ENCODE peak calls at places on chromosomes 7 and 10, in five cellular contexts. H is brain microvascular endothelial cell, L is colonic mucosa, R is HT1080, A is neural crest cell. Y is an unnamed sample.

GRCh38 chr10:44353721-44354120 is 31.2 kb downstream of the CXCL12 start:
- DNase-seq in A (no peak), L (no peak), H (no peak), R (no peak), Y (no peak)

GRCh38 chr7:91047636-91048035 is 216.6 kb upstream of the FZD1 start:
- DNase-seq in H (no peak), R (no peak), L (no peak), A (no peak), Y (no peak)

GRCh38 chr7:84949501-84949900 is 237.4 kb downstream of the SEMA3D start:
- DNase-seq in L (no peak), R (no peak), H (no peak), A (no peak), Y (no peak)

GRCh38 chr10:75845538-75845937 is 414.1 kb downstream of the LRMDA start:
- DNase-seq in H (no peak), R (no peak), A (no peak), L (no peak), Y (no peak)

GRCh38 chr7:374706-375490 is 84.9 kb downstream of the FOXL3 start:
- DNase-seq in R (no peak), L (peak; percentile 12), H (no peak), A (no peak), Y (no peak)

GRCh38 chr10:36003688-36004087 is 361.6 kb upstream of the FZD8 start:
- DNase-seq in A (no peak), R (no peak), L (no peak), H (no peak), Y (no peak)

GRCh38 chr7:43782768-43783555 is 24.5 kb downstream of the BLVRA start:
- DNase-seq in L (no peak), H (no peak), A (no peak), R (no peak), Y (no peak)

GRCh38 chr10:77296534-77297369 is 340.9 kb downstream of the KCNMA1 start:
- DNase-seq in H (no peak), L (no peak), R (no peak), A (no peak), Y (no peak)

GRCh38 chr7:519429-519973 is at the start of gene PDGFA:
- DNase-seq in R (peak; percentile 20), L (no peak), H (no peak), A (no peak), Y (no peak)

GRCh38 chr7:101934618-101935017 is 117.2 kb downstream of the CUX1 start:
- DNase-seq in R (no peak), A (no peak), H (no peak), L (peak; percentile 59), Y (no peak)

GRCh38 chr7:69228212-69228811 is 370.0 kb upstream of the AUTS2 start:
- DNase-seq in A (no peak), H (no peak), L (no peak), R (no peak), Y (no peak)

GRCh38 chr7:2483495-2483894 is 7.3 kb upstream of the GRIFIN start:
- DNase-seq in R (no peak), A (no peak), H (no peak), L (no peak), Y (no peak)

GRCh38 chr7:4265056-4265455 is 417.0 kb upstream of the FOXK1 start:
- DNase-seq in R (no peak), H (no peak), A (no peak), L (peak; percentile 14), Y (no peak)

GRCh38 chr7:69177326-69177897 is 420.9 kb upstream of the AUTS2 start:
- DNase-seq in L (no peak), H (no peak), A (no peak), R (no peak), Y (no peak)

GRCh38 chr7:142859829-142860228 is 5.0 kb downstream of the EPHB6 start:
- DNase-seq in A (no peak), H (peak; percentile 83), R (no peak), L (no peak), Y (no peak)

Y was measured in CD4-positive, alpha-beta memory T cell.